ENCODE peak calls at places on chromosome 1, in five cellular contexts. One of them, this sample, is unnamed. For H3K4me1, the result is how much of the 10 kb centered on the place peaks cover.

GRCh38 chr1:5448486-5448885 is 543.7 kb downstream of the NPHP4 start:
- DNase-seq in foreskin keratinocyte: no peak
- DNase-seq in sigmoid colon: no peak
- DNase-seq in A549: no peak
- DNase-seq in OCI-LY7: peak
- DNase-seq in this sample: no peak

GRCh38 chr1:112461200-112461871 is 47.4 kb upstream of the WNT2B start:
- DNase-seq in OCI-LY7: no peak
- DNase-seq in sigmoid colon: no peak
- DNase-seq in A549: no peak
- DNase-seq in foreskin keratinocyte: no peak
- DNase-seq in this sample: no peak

GRCh38 chr1:226903819-226904710 is 33.6 kb downstream of the PSEN2 start:
- DNase-seq in foreskin keratinocyte: no peak
- DNase-seq in OCI-LY7: no peak
- DNase-seq in sigmoid colon: peak
- DNase-seq in A549: no peak
- DNase-seq in this sample: no peak

GRCh38 chr1:67558449-67559193 is 126.4 kb upstream of the GADD45A start:
- DNase-seq in OCI-LY7: no peak
- DNase-seq in foreskin keratinocyte: no peak
- DNase-seq in A549: no peak
- DNase-seq in sigmoid colon: no peak
- DNase-seq in this sample: no peak

GRCh38 chr1:28860332-28861073 is 48.5 kb downstream of the OPRD1 start:
- DNase-seq in A549: peak
- DNase-seq in OCI-LY7: no peak
- DNase-seq in sigmoid colon: no peak
- DNase-seq in foreskin keratinocyte: peak
- DNase-seq in this sample: peak

GRCh38 chr1:106637566-106637965 is 418.9 kb upstream of the PRMT6 start:
- DNase-seq in sigmoid colon: no peak
- DNase-seq in foreskin keratinocyte: no peak
- DNase-seq in OCI-LY7: no peak
- DNase-seq in A549: no peak
- DNase-seq in this sample: no peak

GRCh38 chr1:17661546-17662157 is 93.5 kb upstream of the ACTL8 start:
- DNase-seq in sigmoid colon: peak
- DNase-seq in foreskin keratinocyte: no peak
- DNase-seq in OCI-LY7: peak
- DNase-seq in A549: peak
- DNase-seq in this sample: peak

GRCh38 chr1:63794354-63794753 is 20.5 kb downstream of the ROR1 start:
- DNase-seq in foreskin keratinocyte: no peak
- DNase-seq in sigmoid colon: no peak
- DNase-seq in A549: no peak
- DNase-seq in OCI-LY7: no peak
- DNase-seq in this sample: no peak

GRCh38 chr1:53295295-53295694 is 32.6 kb downstream of the LRP8 start:
- DNase-seq in A549: no peak
- DNase-seq in sigmoid colon: no peak
- DNase-seq in foreskin keratinocyte: no peak
- DNase-seq in OCI-LY7: no peak
- DNase-seq in this sample: no peak

DNA sequence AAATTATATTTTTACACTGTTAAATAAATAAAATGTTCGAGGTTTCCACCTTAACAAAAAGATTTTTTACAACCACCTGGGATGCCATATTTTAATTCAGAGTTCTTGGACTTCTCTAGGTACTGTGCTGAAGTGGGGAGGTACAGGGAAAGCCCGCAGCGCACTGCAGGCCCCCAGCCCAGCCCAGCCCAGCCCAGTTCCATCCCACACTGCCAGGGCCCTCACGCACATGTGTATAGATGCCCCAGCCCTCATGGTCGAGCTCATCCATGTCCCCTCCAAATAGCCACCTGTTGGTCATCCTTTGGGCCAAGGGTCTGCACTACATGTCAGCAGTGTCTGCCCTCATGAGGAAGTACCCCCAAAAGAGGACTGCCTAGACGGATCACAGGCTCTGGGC is 11.7 kb upstream of the MYOM3 start:
- DNase-seq in foreskin keratinocyte: no peak
- DNase-seq in OCI-LY7: no peak
- DNase-seq in sigmoid colon: no peak
- DNase-seq in A549: no peak
- DNase-seq in this sample: no peak
- H3K27ac ChIP-seq in foreskin keratinocyte: no peak
- H3K27ac ChIP-seq in OCI-LY7: no peak
- H3K27ac ChIP-seq in sigmoid colon: no peak
- H3K27ac ChIP-seq in A549: no peak
- H3K27ac ChIP-seq in this sample: no peak

GRCh38 chr1:114741963-114742746 is 15.6 kb downstream of the CSDE1 start:
- DNase-seq in A549: no peak
- DNase-seq in sigmoid colon: no peak
- DNase-seq in foreskin keratinocyte: no peak
- DNase-seq in OCI-LY7: no peak
- DNase-seq in this sample: no peak
- H3K4me1 ChIP-seq in A549: under half
- H3K4me1 ChIP-seq in sigmoid colon: under half
- H3K4me1 ChIP-seq in foreskin keratinocyte: under half
- H3K4me1 ChIP-seq in OCI-LY7: under half
- H3K4me1 ChIP-seq in this sample: under half

GRCh38 chr1:245079021-245079609 is 75.7 kb upstream of the KIF26B start:
- DNase-seq in sigmoid colon: no peak
- DNase-seq in A549: peak
- DNase-seq in OCI-LY7: peak
- DNase-seq in foreskin keratinocyte: no peak
- DNase-seq in this sample: no peak
- TF ChIP-seq CTCF in sigmoid colon: no peak
- TF ChIP-seq CTCF in A549: peak
- TF ChIP-seq CTCF in OCI-LY7: peak
- TF ChIP-seq CTCF in foreskin keratinocyte: peak
- TF ChIP-seq CTCF in this sample: no peak

GRCh38 chr1:224504642-224505041 is 70.0 kb upstream of the WDR26 start:
- DNase-seq in sigmoid colon: no peak
- DNase-seq in foreskin keratinocyte: no peak
- DNase-seq in A549: no peak
- DNase-seq in OCI-LY7: no peak
- DNase-seq in this sample: no peak
- H3K27ac ChIP-seq in sigmoid colon: peak
- H3K27ac ChIP-seq in foreskin keratinocyte: no peak
- H3K27ac ChIP-seq in A549: no peak
- H3K27ac ChIP-seq in OCI-LY7: no peak
- H3K27ac ChIP-seq in this sample: peak

GRCh38 chr1:44543816-44544185 is 130.5 kb downstream of the TMEM53 start:
- DNase-seq in foreskin keratinocyte: no peak
- DNase-seq in A549: no peak
- DNase-seq in sigmoid colon: no peak
- DNase-seq in OCI-LY7: no peak
- DNase-seq in this sample: no peak

GRCh38 chr1:44542415-44543063 is 131.7 kb downstream of the TMEM53 start:
- DNase-seq in foreskin keratinocyte: no peak
- DNase-seq in sigmoid colon: no peak
- DNase-seq in A549: no peak
- DNase-seq in OCI-LY7: no peak
- DNase-seq in this sample: no peak

GRCh38 chr1:44544960-44545359 is 129.3 kb downstream of the TMEM53 start:
- DNase-seq in foreskin keratinocyte: no peak
- DNase-seq in OCI-LY7: no peak
- DNase-seq in A549: no peak
- DNase-seq in sigmoid colon: no peak
- DNase-seq in this sample: no peak

GRCh38 chr1:44545961-44546360 is 128.3 kb downstream of the TMEM53 start:
- DNase-seq in OCI-LY7: no peak
- DNase-seq in sigmoid colon: no peak
- DNase-seq in A549: no peak
- DNase-seq in foreskin keratinocyte: peak
- DNase-seq in this sample: peak

GRCh38 chr1:44543064-44543815 is 131.0 kb downstream of the TMEM53 start:
- DNase-seq in A549: no peak
- DNase-seq in sigmoid colon: no peak
- DNase-seq in foreskin keratinocyte: no peak
- DNase-seq in OCI-LY7: no peak
- DNase-seq in this sample: no peak
- H3K4me1 ChIP-seq in A549: under half
- H3K4me1 ChIP-seq in sigmoid colon: under half
- H3K4me1 ChIP-seq in foreskin keratinocyte: under half
- H3K4me1 ChIP-seq in OCI-LY7: under half
- H3K4me1 ChIP-seq in this sample: under half

GRCh38 chr1:234089396-234089795 is 184.9 kb downstream of the SLC35F3 start:
- DNase-seq in OCI-LY7: no peak
- DNase-seq in sigmoid colon: no peak
- DNase-seq in A549: no peak
- DNase-seq in foreskin keratinocyte: no peak
- DNase-seq in this sample: no peak
- TF ChIP-seq CTCF in OCI-LY7: peak
- TF ChIP-seq CTCF in sigmoid colon: no peak
- TF ChIP-seq CTCF in A549: no peak
- TF ChIP-seq CTCF in foreskin keratinocyte: peak
- TF ChIP-seq CTCF in this sample: no peak

GRCh38 chr1:50973875-50974617 is 4.0 kb downstream of the CDKN2C start:
- DNase-seq in sigmoid colon: no peak
- DNase-seq in A549: no peak
- DNase-seq in foreskin keratinocyte: no peak
- DNase-seq in OCI-LY7: no peak
- DNase-seq in this sample: no peak

GRCh38 chr1:50973255-50973654 is 3.2 kb downstream of the CDKN2C start:
- DNase-seq in OCI-LY7: no peak
- DNase-seq in A549: no peak
- DNase-seq in foreskin keratinocyte: no peak
- DNase-seq in sigmoid colon: no peak
- DNase-seq in this sample: no peak

GRCh38 chr1:50976111-50976889 is 6.3 kb downstream of the CDKN2C start:
- DNase-seq in A549: no peak
- DNase-seq in foreskin keratinocyte: no peak
- DNase-seq in sigmoid colon: no peak
- DNase-seq in OCI-LY7: peak
- DNase-seq in this sample: no peak

GRCh38 chr1:50975436-50975835 is 5.4 kb downstream of the CDKN2C start:
- DNase-seq in sigmoid colon: no peak
- DNase-seq in foreskin keratinocyte: no peak
- DNase-seq in OCI-LY7: no peak
- DNase-seq in A549: no peak
- DNase-seq in this sample: no peak

DNA sequence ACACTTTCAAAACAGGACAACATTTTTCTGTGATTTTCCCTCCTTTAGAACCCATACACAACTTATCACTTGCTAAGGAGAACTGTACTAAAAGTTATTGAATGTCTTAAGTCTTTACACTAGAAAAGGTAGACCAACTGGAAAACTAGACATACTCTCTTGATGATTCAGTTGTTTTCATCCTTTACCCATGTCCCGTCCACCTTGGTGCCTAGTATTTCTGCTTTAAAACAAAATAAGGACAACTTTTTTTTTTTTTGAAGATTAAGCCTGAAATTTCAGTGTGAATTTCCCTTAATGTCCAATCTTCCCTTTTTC is 4.5 kb downstream of the CDKN2C start:
- DNase-seq in A549: no peak
- DNase-seq in sigmoid colon: no peak
- DNase-seq in OCI-LY7: no peak
- DNase-seq in foreskin keratinocyte: no peak
- DNase-seq in this sample: no peak
- H3K27ac ChIP-seq in A549: peak
- H3K27ac ChIP-seq in sigmoid colon: no peak
- H3K27ac ChIP-seq in OCI-LY7: no peak
- H3K27ac ChIP-seq in foreskin keratinocyte: no peak
- H3K27ac ChIP-seq in this sample: no peak

GRCh38 chr1:201750934-201751333 is 78.0 kb upstream of the IPO9 start:
- DNase-seq in OCI-LY7: no peak
- DNase-seq in A549: no peak
- DNase-seq in sigmoid colon: no peak
- DNase-seq in foreskin keratinocyte: peak
- DNase-seq in this sample: no peak

GRCh38 chr1:201753492-201753891 is 75.5 kb upstream of the IPO9 start:
- DNase-seq in sigmoid colon: no peak
- DNase-seq in A549: no peak
- DNase-seq in OCI-LY7: no peak
- DNase-seq in foreskin keratinocyte: no peak
- DNase-seq in this sample: no peak

GRCh38 chr1:201751872-201752271 is 77.1 kb upstream of the IPO9 start:
- DNase-seq in OCI-LY7: no peak
- DNase-seq in foreskin keratinocyte: no peak
- DNase-seq in sigmoid colon: no peak
- DNase-seq in A549: no peak
- DNase-seq in this sample: no peak

GRCh38 chr1:201754353-201754752 is 74.6 kb upstream of the IPO9 start:
- DNase-seq in OCI-LY7: no peak
- DNase-seq in foreskin keratinocyte: no peak
- DNase-seq in sigmoid colon: no peak
- DNase-seq in A549: no peak
- DNase-seq in this sample: no peak

GRCh38 chr1:201752333-201752732 is 76.6 kb upstream of the IPO9 start:
- DNase-seq in foreskin keratinocyte: no peak
- DNase-seq in OCI-LY7: no peak
- DNase-seq in sigmoid colon: no peak
- DNase-seq in A549: no peak
- DNase-seq in this sample: no peak
- H3K4me1 ChIP-seq in foreskin keratinocyte: half or more
- H3K4me1 ChIP-seq in OCI-LY7: under half
- H3K4me1 ChIP-seq in sigmoid colon: under half
- H3K4me1 ChIP-seq in A549: half or more
- H3K4me1 ChIP-seq in this sample: under half

GRCh38 chr1:61434276-61434675 is 290.7 kb downstream of the TM2D1 start:
- DNase-seq in A549: no peak
- DNase-seq in sigmoid colon: no peak
- DNase-seq in foreskin keratinocyte: peak
- DNase-seq in OCI-LY7: no peak
- DNase-seq in this sample: no peak

GRCh38 chr1:61436491-61437120 is 288.3 kb downstream of the TM2D1 start:
- DNase-seq in OCI-LY7: no peak
- DNase-seq in foreskin keratinocyte: no peak
- DNase-seq in sigmoid colon: no peak
- DNase-seq in A549: no peak
- DNase-seq in this sample: no peak

GRCh38 chr1:61433646-61434045 is 291.3 kb downstream of the TM2D1 start:
- DNase-seq in foreskin keratinocyte: no peak
- DNase-seq in sigmoid colon: no peak
- DNase-seq in A549: no peak
- DNase-seq in OCI-LY7: no peak
- DNase-seq in this sample: no peak

GRCh38 chr1:61435226-61435625 is 289.7 kb downstream of the TM2D1 start:
- DNase-seq in A549: no peak
- DNase-seq in sigmoid colon: no peak
- DNase-seq in foreskin keratinocyte: no peak
- DNase-seq in OCI-LY7: no peak
- DNase-seq in this sample: no peak

DNA sequence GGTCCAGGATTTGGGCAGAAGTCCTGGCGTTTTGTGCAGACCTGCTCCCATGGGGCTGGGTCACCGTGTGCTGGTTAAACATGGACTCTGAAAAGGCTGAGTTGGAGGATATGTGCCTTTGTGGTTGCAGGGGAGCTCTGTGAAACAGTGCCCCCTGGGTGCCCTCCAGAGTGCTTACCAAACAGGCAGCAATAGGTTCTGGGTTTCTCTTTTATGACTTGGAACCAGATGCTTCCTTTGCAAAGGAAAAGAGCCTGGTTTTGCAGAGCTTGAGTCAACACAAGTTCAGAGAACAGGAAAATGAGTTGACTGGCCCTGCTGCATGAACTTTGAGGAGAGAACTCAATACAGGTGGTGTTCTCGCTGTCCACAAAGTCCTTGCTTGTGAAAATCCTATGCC is 288.9 kb downstream of the TM2D1 start:
- DNase-seq in sigmoid colon: no peak
- DNase-seq in OCI-LY7: no peak
- DNase-seq in foreskin keratinocyte: no peak
- DNase-seq in A549: no peak
- DNase-seq in this sample: no peak
- TF ChIP-seq CTCF in sigmoid colon: no peak
- TF ChIP-seq CTCF in OCI-LY7: peak
- TF ChIP-seq CTCF in foreskin keratinocyte: peak
- TF ChIP-seq CTCF in A549: no peak
- TF ChIP-seq CTCF in this sample: no peak